ENCODE peak calls at places on chromosomes 6 and 20, in five cellular contexts. S, N, I, C and V are unnamed samples.
A peak's percentile ranks its signal among the peaks of the same experiment; 100 is the strongest.

GRCh38 chr6:136083540-136083939 is 166.6 kb downstream of the MTFR2 start:
- DNase-seq in S (no peak), N (no peak), C (no peak), I (no peak), V (no peak)

GRCh38 chr6:33915134-33915533 is 111.3 kb upstream of the MLN start:
- DNase-seq in S (no peak), I (no peak), N (no peak), C (no peak), V (no peak)

GRCh38 chr6:146915671-146916127 is 288.5 kb upstream of the STXBP5 start:
- DNase-seq in I (no peak), C (no peak), S (no peak), N (no peak), V (no peak)

GRCh38 chr6:18507561-18507960 is 120.4 kb downstream of the RNF144B start:
- DNase-seq in N (no peak), C (no peak), S (no peak), I (no peak), V (no peak)

GRCh38 chr20:22821826-22822225 is 213.3 kb upstream of the SSTR4 start:
- DNase-seq in C (no peak), I (no peak), N (no peak), S (no peak), V (no peak)

GRCh38 chr20:57609086-57609841 is 11.0 kb downstream of the ZBP1 start:
- DNase-seq in I (no peak), C (no peak), S (no peak), N (no peak), V (no peak)

GRCh38 chr20:6122873-6123649 is at the start of gene FERMT1:
- DNase-seq in I (peak; percentile 85), C (peak; percentile 48), N (no peak), S (peak; percentile 63), V (no peak)

GRCh38 chr6:64580346-64580745 is 944.7 kb downstream of the PHF3 start:
- DNase-seq in I (no peak), C (no peak), N (no peak), S (no peak), V (no peak)

GRCh38 chr6:13538084-13538483 is 36.3 kb upstream of the SIRT5 start:
- DNase-seq in S (no peak), N (no peak), I (peak; percentile 57), C (no peak), V (no peak)

GRCh38 chr6:166989427-166990034 is 9.7 kb upstream of the CEP43 start:
- DNase-seq in N (peak; percentile 67), I (peak; percentile 42), C (no peak), S (no peak), V (no peak)

GRCh38 chr6:112413805-112414204 is 66.7 kb downstream of the RFPL4B start:
- DNase-seq in I (peak; percentile 70), C (no peak), N (no peak), S (no peak), V (no peak)

GRCh38 chr6:36660771-36661471 is 17.6 kb upstream of the CDKN1A start:
- DNase-seq in C (peak; percentile 63), N (no peak), I (peak; percentile 63), S (peak; percentile 75), V (no peak)

GRCh38 chr20:31594558-31595379 is 10.3 kb upstream of the ID1 start:
- DNase-seq in C (no peak), S (peak; percentile 67), I (peak; percentile 83), N (no peak), V (no peak)

GRCh38 chr6:56347526-56347925 is 100.1 kb upstream of the COL21A1 start:
- DNase-seq in C (no peak), N (no peak), S (no peak), I (no peak), V (no peak)

GRCh38 chr6:16999486-17000436 is 102.1 kb upstream of the STMND1 start:
- DNase-seq in C (no peak), I (no peak), S (no peak), N (no peak), V (no peak)

GRCh38 chr20:4546786-4547185 is 174.9 kb upstream of the PRND start:
- DNase-seq in C (no peak), I (no peak), N (no peak), S (no peak), V (no peak)

GRCh38 chr6:73234732-73235131 is 9.4 kb upstream of the KHDC1L start:
- DNase-seq in I (no peak), N (no peak), S (no peak), C (no peak), V (no peak)

GRCh38 chr20:3980260-3981131 is 34.9 kb downstream of the RNF24 start:
- DNase-seq in C (no peak), I (peak; percentile 31), N (no peak), S (no peak), V (no peak)

GRCh38 chr20:53706511-53707031 is 112.9 kb upstream of the ZNF217 start:
- DNase-seq in I (no peak), C (no peak), N (peak; percentile 57), S (no peak), V (no peak)

GRCh38 chr6:25960689-25961088 is 1.9 kb upstream of the TRIM38 start:
- DNase-seq in I (no peak), S (no peak), N (no peak), C (no peak), V (no peak)

GRCh38 chr20:25285091-25285647 is 37.3 kb downstream of the PYGB start:
- DNase-seq in I (peak; percentile 60), S (no peak), C (no peak), N (no peak), V (no peak)

GRCh38 chr20:18005170-18005989 is 36.6 kb downstream of the MGME1 start:
- DNase-seq in I (peak; percentile 75), C (no peak), N (no peak), S (no peak), V (no peak)

GRCh38 chr20:24164360-24164759 is 175.8 kb upstream of the GGTLC1 start:
- DNase-seq in I (peak; percentile 49), N (peak; percentile 64), C (no peak), S (no peak), V (no peak)

GRCh38 chr6:109172096-109172495 is 76.8 kb downstream of the CEP57L1 start:
- DNase-seq in N (no peak), S (no peak), C (no peak), I (no peak), V (no peak)

GRCh38 chr6:133428299-133428698 is 187.1 kb downstream of the EYA4 start:
- DNase-seq in C (no peak), N (no peak), S (no peak), I (no peak), V (no peak)

GRCh38 chr6:95091823-95092436 is 485.4 kb upstream of the MANEA start:
- DNase-seq in N (no peak), C (no peak), I (peak; percentile 69), S (no peak), V (no peak)

GRCh38 chr20:45300961-45301360 is 5.7 kb upstream of the RBPJL start:
- DNase-seq in C (no peak), N (no peak), S (no peak), I (peak; percentile 95), V (no peak)

GRCh38 chr20:44407402-44408184 is 52.1 kb downstream of the HNF4A start:
- DNase-seq in S (no peak), N (no peak), C (no peak), I (peak; percentile 55), V (no peak)

GRCh38 chr6:48109902-48110301 is 1.1 kb downstream of the PTCHD4 start:
- DNase-seq in C (no peak), N (no peak), S (no peak), I (no peak), V (no peak)

GRCh38 chr6:71473908-71474307 is 185.3 kb downstream of the OGFRL1 start:
- DNase-seq in I (no peak), N (no peak), C (peak; percentile 82), S (peak; percentile 11), V (peak; percentile 82)

GRCh38 chr6:71476371-71476770 is 187.8 kb downstream of the OGFRL1 start:
- DNase-seq in I (no peak), S (no peak), N (no peak), C (no peak), V (no peak)

GRCh38 chr6:71478834-71479541 is 190.4 kb downstream of the OGFRL1 start:
- DNase-seq in S (no peak), N (no peak), C (no peak), I (peak; percentile 91), V (no peak)

GRCh38 chr6:71480577-71480976 is 192.0 kb downstream of the OGFRL1 start:
- DNase-seq in I (no peak), C (no peak), S (no peak), N (no peak), V (no peak)

DNA sequence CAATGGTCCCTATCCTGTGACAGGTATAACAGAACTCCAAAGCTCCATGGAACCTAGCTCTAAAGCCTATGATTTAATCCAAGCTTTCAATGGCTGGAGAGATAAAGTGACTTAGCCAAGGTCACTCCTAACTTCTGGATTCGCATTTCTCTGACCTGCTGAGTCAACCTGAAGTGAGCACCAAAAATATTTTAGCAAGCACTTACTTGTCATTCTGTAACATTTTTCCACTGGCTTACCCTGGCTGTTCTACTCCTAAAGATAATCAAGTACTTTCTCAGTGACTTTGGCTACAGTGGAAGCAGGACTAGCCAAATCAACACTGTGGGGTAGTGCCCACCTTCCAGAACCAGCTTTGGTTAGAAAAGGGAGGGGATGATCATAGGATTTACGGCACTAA is 188.3 kb downstream of the OGFRL1 start:
- DNase-seq in I (peak; percentile 23), N (no peak), C (no peak), S (no peak), V (no peak)
- H3K27ac ChIP-seq in I (no peak overlapping the region), N (no peak overlapping the region), C (peak overlapping the region; percentile 39), S (no peak overlapping the region), V (no peak overlapping the region)

GRCh38 chr6:159008656-159009288 is 8.8 kb upstream of the RSPH3 start:
- DNase-seq in N (peak; percentile 58), C (no peak), I (peak; percentile 25), S (no peak), V (no peak)
- H3K27ac ChIP-seq in N (no peak overlapping the region), C (no peak overlapping the region), I (no peak overlapping the region), S (no peak overlapping the region), V (no peak overlapping the region)

GRCh38 chr6:157764346-157765068 is 58.5 kb upstream of the SNX9 start:
- DNase-seq in I (peak; percentile 75), C (peak; percentile 64), N (peak; percentile 78), S (peak; percentile 69), V (peak; percentile 94)
- H3K27ac ChIP-seq in I (no peak overlapping the region), C (peak overlapping the region; percentile 68), N (peak overlapping the region; percentile 27), S (peak overlapping the region; percentile 49), V (peak overlapping the region; percentile 79)

GRCh38 chr20:38104283-38104682 is 60.8 kb downstream of the TGM2 start:
- DNase-seq in C (no peak), I (no peak), S (no peak), N (no peak), V (no peak)
- H3K27ac ChIP-seq in C (no peak overlapping the region), I (no peak overlapping the region), S (no peak overlapping the region), N (no peak overlapping the region), V (no peak overlapping the region)

GRCh38 chr20:36756482-36756881 is 10.6 kb upstream of the NDRG3 start:
- DNase-seq in S (no peak), C (no peak), I (no peak), N (no peak), V (no peak)
- H3K27ac ChIP-seq in S (peak overlapping the region; percentile 85), C (no peak overlapping the region), I (no peak overlapping the region), N (no peak overlapping the region), V (peak overlapping the region; percentile 74)

GRCh38 chr20:63834545-63834880 is 3.4 kb upstream of the ZBTB46 start:
- DNase-seq in S (no peak), I (no peak), C (no peak), N (no peak), V (no peak)
- H3K27ac ChIP-seq in S (peak overlapping the region; percentile 93), I (no peak overlapping the region), C (peak overlapping the region; percentile 26), N (no peak overlapping the region), V (peak overlapping the region; percentile 35)